ENCODE peak calls at places on chromosomes 3 and 15, in seven cellular contexts. A, L, H, Y, C, B and G are unnamed samples. For H3K9me3, the result is how much of the 10 kb centered on the place peaks cover.

GRCh38 chr3:4785551-4785950 is 193.7 kb upstream of the BHLHE40 start:
- DNase-seq in A (no peak), L (no peak), H (no peak), Y (no peak), C (no peak), B (no peak), G (no peak)

GRCh38 chr3:46334911-46335478 is 18.9 kb upstream of the CCR2 start:
- DNase-seq in A (no peak), L (no peak), H (no peak), Y (no peak), C (peak), B (no peak), G (no peak)

GRCh38 chr3:3615533-3615932 is 183.7 kb upstream of the LRRN1 start:
- DNase-seq in A (no peak), L (no peak), H (no peak), Y (no peak), C (no peak), B (no peak), G (no peak)

GRCh38 chr3:107394502-107394901 is 17.3 kb downstream of the CCDC54 start:
- DNase-seq in A (no peak), L (no peak), H (no peak), Y (no peak), C (no peak), B (no peak), G (no peak)

GRCh38 chr3:151859125-151859741 is 14.2 kb upstream of the SUCNR1 start:
- DNase-seq in A (no peak), L (no peak), H (no peak), Y (no peak), C (no peak), B (no peak), G (no peak)

GRCh38 chr3:195133462-195133861 is 137.5 kb downstream of the XXYLT1 start:
- DNase-seq in A (no peak), L (no peak), H (no peak), Y (no peak), C (peak), B (no peak), G (peak)

GRCh38 chr3:36258381-36258780 is 121.9 kb upstream of the STAC start:
- DNase-seq in A (no peak), L (no peak), H (no peak), Y (no peak), C (no peak), B (no peak), G (no peak)

GRCh38 chr15:68469162-68470048 is 37.4 kb upstream of the ITGA11 start:
- DNase-seq in A (no peak), L (no peak), H (no peak), Y (no peak), C (no peak), B (no peak), G (no peak)

GRCh38 chr3:194447161-194447560 is 39.6 kb downstream of the ATP13A3 start:
- DNase-seq in A (no peak), L (no peak), H (no peak), Y (no peak), C (peak), B (no peak), G (no peak)

GRCh38 chr3:122794779-122795673 is at the start of gene SLC49A4:
- DNase-seq in A (peak), L (peak), H (peak), Y (peak), C (peak), B (peak), G (peak)

GRCh38 chr15:64285871-64286270 is 70.1 kb downstream of the CSNK1G1 start:
- DNase-seq in A (no peak), L (no peak), H (no peak), Y (no peak), C (no peak), B (no peak), G (no peak)

GRCh38 chr3:126870608-126871210 is 112.2 kb upstream of the PLXNA1 start:
- DNase-seq in A (no peak), L (no peak), H (no peak), Y (no peak), C (no peak), B (no peak), G (no peak)

GRCh38 chr15:42285042-42285441 is 11.8 kb upstream of the TMEM87A start:
- DNase-seq in A (no peak), L (no peak), H (no peak), Y (no peak), C (no peak), B (no peak), G (no peak)

GRCh38 chr3:61612211-61612995 is 51.0 kb downstream of the PTPRG start:
- DNase-seq in A (no peak), L (no peak), H (no peak), Y (peak), C (no peak), B (no peak), G (no peak)

GRCh38 chr3:50161320-50161719 is 6.2 kb downstream of the SEMA3F start:
- DNase-seq in A (no peak), L (no peak), H (no peak), Y (no peak), C (no peak), B (no peak), G (no peak)

GRCh38 chr15:68620721-68621528 is 42.1 kb downstream of the CORO2B start:
- DNase-seq in A (no peak), L (no peak), H (no peak), Y (peak), C (no peak), B (peak), G (no peak)

GRCh38 chr3:128710816-128711433 is 15.1 kb upstream of the RAB7A start:
- DNase-seq in A (no peak), L (no peak), H (no peak), Y (no peak), C (no peak), B (no peak), G (no peak)

GRCh38 chr3:78604328-78604727 is 1163.5 kb downstream of the ROBO1 start:
- DNase-seq in A (no peak), L (no peak), H (no peak), Y (no peak), C (no peak), B (no peak), G (no peak)

GRCh38 chr3:69329897-69330296 is 56.0 kb downstream of the FRMD4B start:
- DNase-seq in A (no peak), L (no peak), H (no peak), Y (no peak), C (no peak), B (no peak), G (no peak)

GRCh38 chr3:144097144-144097543 is 125.5 kb downstream of the DIPK2A start:
- DNase-seq in A (no peak), L (peak), H (no peak), Y (no peak), C (no peak), B (no peak), G (no peak)

GRCh38 chr15:38254065-38254883 is 1.6 kb downstream of the SPRED1 start:
- DNase-seq in A (peak), L (no peak), H (peak), Y (peak), C (peak), B (no peak), G (no peak)

GRCh38 chr3:55434789-55435188 is 52.3 kb downstream of the WNT5A start:
- DNase-seq in A (no peak), L (no peak), H (peak), Y (peak), C (peak), B (no peak), G (no peak)

GRCh38 chr3:25455316-25456232 is 27.5 kb downstream of the RARB start:
- DNase-seq in A (no peak), L (no peak), H (peak), Y (no peak), C (no peak), B (peak), G (no peak)

GRCh38 chr3:125433091-125433534 is 58.0 kb upstream of the ZNF148 start:
- DNase-seq in A (no peak), L (no peak), H (no peak), Y (no peak), C (no peak), B (no peak), G (no peak)

GRCh38 chr3:1272541-1273265 is 179.9 kb downstream of the CNTN6 start:
- DNase-seq in A (no peak), L (no peak), H (no peak), Y (no peak), C (no peak), B (no peak), G (no peak)

GRCh38 chr3:10366681-10367101 is 45.8 kb upstream of the SEC13 start:
- DNase-seq in A (peak), L (no peak), H (no peak), Y (no peak), C (peak), B (no peak), G (no peak)

GRCh38 chr3:45553469-45553974 is 41.0 kb upstream of the LIMD1 start:
- DNase-seq in A (no peak), L (no peak), H (peak), Y (no peak), C (peak), B (peak), G (no peak)

GRCh38 chr15:73982251-73982962 is 9.7 kb downstream of the STOML1 start:
- DNase-seq in A (no peak), L (peak), H (no peak), Y (no peak), C (no peak), B (peak), G (no peak)

GRCh38 chr15:58070801-58071418 is 5.4 kb upstream of the ALDH1A2 start:
- DNase-seq in A (peak), L (peak), H (peak), Y (peak), C (peak), B (peak), G (peak)

GRCh38 chr3:29668728-29669127 is 387.9 kb downstream of the RBMS3 start:
- DNase-seq in A (no peak), L (peak), H (no peak), Y (no peak), C (no peak), B (no peak), G (no peak)

GRCh38 chr3:23071758-23072157 is 131.4 kb upstream of the UBE2E2 start:
- DNase-seq in A (no peak), L (no peak), H (no peak), Y (no peak), C (no peak), B (no peak), G (no peak)

GRCh38 chr15:31470756-31471155 is 144.1 kb downstream of the KLF13 start:
- DNase-seq in A (no peak), L (no peak), H (no peak), Y (no peak), C (no peak), B (no peak), G (no peak)

GRCh38 chr3:150216041-150216811 is 191.9 kb upstream of the TSC22D2 start:
- DNase-seq in A (no peak), L (no peak), H (peak), Y (peak), C (no peak), B (peak), G (no peak)

GRCh38 chr3:49611291-49611690 is 57.0 kb downstream of the BSN start:
- DNase-seq in A (no peak), L (no peak), H (no peak), Y (no peak), C (no peak), B (no peak), G (no peak)

GRCh38 chr3:171783086-171783485 is 27.2 kb downstream of the PLD1 start:
- DNase-seq in A (no peak), L (no peak), H (no peak), Y (no peak), C (no peak), B (no peak), G (no peak)

GRCh38 chr15:43920815-43921214 is 94.0 kb downstream of the WDR76 start:
- DNase-seq in A (no peak), L (no peak), H (no peak), Y (peak), C (no peak), B (no peak), G (no peak)

GRCh38 chr15:89115547-89115946 is 27.3 kb downstream of the ABHD2 start:
- DNase-seq in A (no peak), L (no peak), H (no peak), Y (peak), C (no peak), B (no peak), G (no peak)

GRCh38 chr3:191980443-191980842 is 519.5 kb downstream of the PYDC2 start:
- DNase-seq in A (no peak), L (no peak), H (no peak), Y (no peak), C (no peak), B (no peak), G (no peak)

GRCh38 chr3:179063945-179064560 is 7.6 kb downstream of the ZMAT3 start:
- DNase-seq in A (peak), L (no peak), H (no peak), Y (no peak), C (no peak), B (no peak), G (no peak)

GRCh38 chr3:179068779-179069530 is 2.7 kb downstream of the ZMAT3 start:
- DNase-seq in A (peak), L (no peak), H (peak), Y (peak), C (peak), B (no peak), G (peak)

GRCh38 chr3:179067291-179067690 is 4.3 kb downstream of the ZMAT3 start:
- DNase-seq in A (no peak), L (no peak), H (peak), Y (no peak), C (no peak), B (no peak), G (no peak)

GRCh38 chr3:179067839-179068238 is 3.8 kb downstream of the ZMAT3 start:
- DNase-seq in A (no peak), L (no peak), H (peak), Y (no peak), C (no peak), B (no peak), G (no peak)

DNA sequence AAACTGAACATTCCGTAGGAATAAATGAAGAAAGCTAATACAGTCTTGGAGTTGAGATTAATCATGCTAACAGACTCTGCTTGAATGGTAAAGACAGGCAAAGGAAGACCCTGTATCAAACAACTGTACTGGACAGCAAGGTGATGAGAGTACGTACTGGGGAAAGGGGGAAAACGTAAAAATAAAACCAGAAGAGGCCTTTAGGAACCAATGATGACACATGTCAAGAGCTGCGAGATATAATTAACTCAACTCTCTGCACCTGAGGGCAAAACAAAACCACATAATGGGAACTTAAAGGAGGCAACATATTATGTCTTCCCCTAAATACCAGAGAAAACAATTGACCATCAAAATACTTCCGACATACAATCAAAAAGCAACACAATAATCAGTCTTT is 5.6 kb downstream of the ZMAT3 start:
- DNase-seq in A (no peak), L (no peak), H (no peak), Y (no peak), C (no peak), B (no peak), G (no peak)
- H3K9me3 ChIP-seq in A (under half), L (under half), H (under half), Y (under half), C (under half), B (under half), G (under half)

GRCh38 chr3:178915365-178915764 is 156.2 kb downstream of the ZMAT3 start:
- DNase-seq in A (no peak), L (no peak), H (no peak), Y (no peak), C (no peak), B (no peak), G (no peak)

DNA sequence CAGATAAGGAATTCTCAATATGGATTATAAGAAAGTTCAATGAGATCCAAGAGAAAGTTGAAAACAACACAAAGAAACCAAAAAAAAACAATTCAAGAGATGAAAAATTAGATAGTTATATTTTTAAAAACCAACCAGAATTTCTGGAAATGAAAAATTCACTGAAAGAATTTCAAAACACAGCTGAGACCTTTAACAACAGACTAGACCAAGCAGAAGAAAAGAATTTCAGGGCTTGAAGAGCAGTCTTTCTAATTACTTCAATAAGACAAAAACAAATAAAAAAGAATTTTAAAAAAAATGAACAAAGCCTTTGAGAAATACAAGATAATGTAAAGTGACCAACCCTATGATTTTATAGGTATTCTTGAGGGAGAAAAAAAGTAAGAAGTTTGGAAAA is 155.4 kb downstream of the ZMAT3 start:
- DNase-seq in A (no peak), L (no peak), H (no peak), Y (no peak), C (no peak), B (no peak), G (no peak)
- H3K9me3 ChIP-seq in A (under half), L (half or more), H (under half), Y (under half), C (under half), B (under half), G (under half)

GRCh38 chr3:6066397-6066796 is 794.5 kb upstream of the GRM7 start:
- DNase-seq in A (no peak), L (no peak), H (no peak), Y (no peak), C (no peak), B (no peak), G (no peak)
- H3K9me3 ChIP-seq in A (under half), L (under half), H (under half), Y (under half), C (under half), B (under half), G (under half)

GRCh38 chr3:7469866-7470265 is 609.0 kb downstream of the GRM7 start:
- DNase-seq in A (no peak), L (no peak), H (no peak), Y (no peak), C (no peak), B (no peak), G (no peak)
- H3K9me3 ChIP-seq in A (under half), L (under half), H (under half), Y (under half), C (under half), B (under half), G (under half)

DNA sequence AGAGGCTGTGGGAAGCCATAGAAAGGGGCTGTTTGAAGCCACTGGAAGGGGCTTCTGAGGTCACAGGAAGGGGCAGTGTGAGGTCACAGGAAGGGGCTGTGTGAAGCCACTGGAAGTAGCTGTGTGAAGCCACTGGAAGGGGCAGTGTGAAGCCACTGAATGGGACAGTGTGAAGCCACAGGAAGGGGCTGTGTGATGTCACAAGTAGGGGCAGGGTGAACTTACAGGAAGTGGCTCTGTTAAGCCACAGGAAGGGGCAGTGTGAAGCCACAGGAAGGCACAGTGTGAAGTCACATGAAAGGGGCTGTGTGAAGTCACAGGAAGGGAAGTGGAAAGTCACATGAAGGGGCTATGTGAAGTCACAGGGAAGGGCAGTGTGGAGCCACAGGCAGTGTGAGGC is 33.1 kb downstream of the GASK1A start:
- DNase-seq in A (no peak), L (no peak), H (no peak), Y (no peak), C (no peak), B (no peak), G (no peak)
- H3K9me3 ChIP-seq in A (under half), L (under half), H (under half), Y (under half), C (under half), B (under half), G (under half)

DNA sequence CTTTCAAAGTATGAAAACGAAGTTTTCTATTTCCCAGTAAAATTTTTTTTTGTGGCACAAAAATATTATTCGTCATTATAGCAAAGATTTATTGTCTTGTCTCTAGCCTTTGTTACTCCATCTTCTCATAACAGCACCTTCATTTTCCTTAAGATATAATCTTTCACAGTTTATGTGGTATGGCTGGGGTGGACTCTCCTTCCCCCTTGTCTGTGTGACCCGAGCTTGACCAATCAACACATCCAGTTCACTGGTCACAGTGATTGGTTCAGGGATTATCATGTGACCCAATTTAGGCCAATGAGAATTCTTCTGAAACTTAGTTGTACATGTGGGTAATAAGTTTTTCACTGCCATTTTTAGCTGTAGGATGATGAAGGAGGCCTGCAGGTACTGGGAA is 71.2 kb upstream of the DCBLD2 start:
- DNase-seq in A (no peak), L (no peak), H (no peak), Y (no peak), C (no peak), B (no peak), G (no peak)
- H3K9me3 ChIP-seq in A (under half), L (under half), H (under half), Y (under half), C (under half), B (under half), G (under half)

GRCh38 chr15:86855962-86856361 is 776.3 kb downstream of the AGBL1 start:
- DNase-seq in A (no peak), L (no peak), H (peak), Y (no peak), C (no peak), B (no peak), G (no peak)

GRCh38 chr15:86852741-86853140 is 773.1 kb downstream of the AGBL1 start:
- DNase-seq in A (no peak), L (no peak), H (no peak), Y (no peak), C (no peak), B (no peak), G (no peak)

GRCh38 chr15:86850939-86851338 is 771.3 kb downstream of the AGBL1 start:
- DNase-seq in A (no peak), L (no peak), H (no peak), Y (no peak), C (no peak), B (no peak), G (no peak)

GRCh38 chr15:86855307-86855706 is 775.6 kb downstream of the AGBL1 start:
- DNase-seq in A (no peak), L (no peak), H (peak), Y (no peak), C (no peak), B (no peak), G (no peak)

GRCh38 chr15:86854186-86854585 is 774.5 kb downstream of the AGBL1 start:
- DNase-seq in A (no peak), L (no peak), H (no peak), Y (peak), C (no peak), B (no peak), G (no peak)
- H3K9me3 ChIP-seq in A (under half), L (under half), H (under half), Y (under half), C (under half), B (under half), G (under half)

DNA sequence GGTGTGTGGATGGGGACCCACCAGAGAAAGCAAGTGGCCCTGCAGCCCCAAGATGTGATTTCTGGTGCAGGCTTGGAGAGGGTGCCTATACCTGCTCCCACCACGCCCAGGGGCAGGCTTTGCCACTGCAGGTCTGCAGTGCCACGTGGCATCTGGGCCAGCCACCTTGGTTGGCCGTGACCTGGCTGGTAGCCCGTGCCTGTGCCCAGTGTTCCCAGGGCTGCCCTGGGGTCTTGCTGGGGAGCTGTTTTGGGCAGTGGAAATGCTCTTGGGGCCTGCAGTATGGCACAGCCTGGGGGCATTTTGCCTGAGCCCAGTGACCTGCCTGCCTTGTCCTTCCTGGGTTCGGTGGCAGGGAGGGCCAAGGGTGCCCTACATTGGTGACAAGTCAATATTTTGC is 203.4 kb downstream of the UBE3A start:
- DNase-seq in A (no peak), L (peak), H (no peak), Y (no peak), C (no peak), B (peak), G (no peak)
- H3K9me3 ChIP-seq in A (under half), L (half or more), H (under half), Y (under half), C (half or more), B (under half), G (under half)